ENCODE peak calls at places on chromosomes 16 and 17, in eight cellular contexts. W is left ventricle myocardium inferior; Q is naive thymus-derived CD8-positive, alpha-beta T cell; D is cardiac muscle cell; K is activated CD8-positive, alpha-beta T cell treated with anti-CD3 and anti-CD28 coated beads for 36 hours; V is NCI-H510A treated with DMSO at 0.1 percent for 48 hours; Z is neural crest cell; A is AG08395. F is an unnamed sample.

GRCh38 chr16:1913327-1914083 is 4.7 kb downstream of the HS3ST6 start:
- DNase-seq in W (no peak), Q (no peak), D (no peak), K (no peak), V (peak; percentile 52), Z (no peak), A (no peak), F (no peak)

GRCh38 chr16:74268372-74268782 is 28.2 kb upstream of the PSMD7 start:
- DNase-seq in W (no peak), Q (no peak), D (no peak), K (no peak), V (no peak), Z (no peak), A (no peak), F (no peak)

GRCh38 chr17:34624767-34625389 is 45.5 kb downstream of the TMEM132E start:
- DNase-seq in W (no peak), Q (no peak), D (peak; percentile 7), K (no peak), V (no peak), Z (peak; percentile 35), A (no peak), F (no peak)

GRCh38 chr17:37019117-37019744 is 70.5 kb downstream of the AATF start:
- DNase-seq in W (no peak), Q (no peak), D (no peak), K (no peak), V (no peak), Z (no peak), A (no peak), F (no peak)

GRCh38 chr17:38724337-38724988 is 5.7 kb upstream of the CISD3 start:
- DNase-seq in W (peak; percentile 72), Q (no peak), D (no peak), K (no peak), V (peak; percentile 78), Z (no peak), A (no peak), F (no peak)

GRCh38 chr16:51636913-51637743 is 486.1 kb upstream of the SALL1 start:
- DNase-seq in W (no peak), Q (no peak), D (peak; percentile 10), K (no peak), V (no peak), Z (no peak), A (peak; percentile 72), F (peak; percentile 76)

GRCh38 chr17:43020789-43021738 is 1.1 kb downstream of the VAT1 start:
- DNase-seq in W (peak; percentile 65), Q (peak; percentile 72), D (peak; percentile 71), K (peak; percentile 35), V (no peak), Z (no peak), A (peak; percentile 91), F (peak; percentile 95)

GRCh38 chr16:88662222-88662842 is 559 bp downstream of the MVD start:
- DNase-seq in W (no peak), Q (no peak), D (no peak), K (peak; percentile 42), V (no peak), Z (no peak), A (no peak), F (no peak)

GRCh38 chr17:7443499-7444485 is 1.1 kb upstream of the CHRNB1 start:
- DNase-seq in W (no peak), Q (no peak), D (peak; percentile 41), K (no peak), V (no peak), Z (no peak), A (no peak), F (no peak)

GRCh38 chr16:49061315-49061714 is 220.3 kb downstream of the CBLN1 start:
- DNase-seq in W (peak; percentile 49), Q (no peak), D (no peak), K (no peak), V (no peak), Z (no peak), A (no peak), F (no peak)

GRCh38 chr17:29568331-29569244 is at the start of gene TP53I13:
- DNase-seq in W (peak; percentile 93), Q (peak; percentile 93), D (peak; percentile 89), K (peak; percentile 92), V (peak; percentile 72), Z (peak; percentile 73), A (peak; percentile 78), F (peak; percentile 91)

GRCh38 chr16:57045694-57046381 is 46.5 kb upstream of the CPNE2 start:
- DNase-seq in W (peak; percentile 74), Q (peak; percentile 82), D (peak; percentile 75), K (peak; percentile 77), V (peak; percentile 12), Z (peak; percentile 65), A (peak; percentile 87), F (no peak)

GRCh38 chr16:85051067-85051709 is 23.6 kb downstream of the KIAA0513 start:
- DNase-seq in W (no peak), Q (no peak), D (no peak), K (no peak), V (no peak), Z (no peak), A (no peak), F (no peak)

GRCh38 chr17:56690441-56691291 is 97.2 kb downstream of the NOG start:
- DNase-seq in W (no peak), Q (no peak), D (no peak), K (no peak), V (no peak), Z (no peak), A (peak; percentile 65), F (peak; percentile 55)

GRCh38 chr17:64707077-64707591 is 45.0 kb upstream of the SMURF2 start:
- DNase-seq in W (peak; percentile 88), Q (no peak), D (peak; percentile 98), K (no peak), V (peak; percentile 27), Z (no peak), A (peak; percentile 98), F (peak; percentile 100)

GRCh38 chr17:2410951-2411350 is 10.1 kb upstream of the MNT start:
- DNase-seq in W (no peak), Q (no peak), D (no peak), K (no peak), V (no peak), Z (no peak), A (no peak), F (no peak)

GRCh38 chr16:49580751-49581303 is 207.2 kb downstream of the C16orf78 start:
- DNase-seq in W (no peak), Q (no peak), D (no peak), K (no peak), V (no peak), Z (no peak), A (no peak), F (no peak)

GRCh38 chr17:75689441-75689873 is 22.3 kb downstream of the SAP30BP start:
- DNase-seq in W (no peak), Q (peak; percentile 81), D (no peak), K (peak; percentile 80), V (peak; percentile 40), Z (no peak), A (no peak), F (no peak)

GRCh38 chr17:47687748-47688147 is 6.2 kb upstream of the TBKBP1 start:
- DNase-seq in W (no peak), Q (peak; percentile 41), D (no peak), K (no peak), V (no peak), Z (no peak), A (no peak), F (peak; percentile 35)

GRCh38 chr16:84881702-84882521 is 62.1 kb downstream of the CRISPLD2 start:
- DNase-seq in W (no peak), Q (no peak), D (peak; percentile 88), K (no peak), V (no peak), Z (no peak), A (peak; percentile 96), F (peak; percentile 70)

GRCh38 chr17:60699090-60699489 is 21.4 kb downstream of the BCAS3 start:
- DNase-seq in W (no peak), Q (no peak), D (no peak), K (no peak), V (no peak), Z (no peak), A (no peak), F (no peak)

GRCh38 chr17:2929881-2930533 is 133.4 kb downstream of the OR1D5 start:
- DNase-seq in W (peak; percentile 35), Q (no peak), D (peak; percentile 50), K (peak; percentile 49), V (peak; percentile 12), Z (peak; percentile 68), A (peak; percentile 56), F (peak; percentile 41)

GRCh38 chr16:7509919-7510705 is 177.5 kb downstream of the RBFOX1 start:
- DNase-seq in W (no peak), Q (no peak), D (no peak), K (no peak), V (no peak), Z (no peak), A (no peak), F (no peak)

GRCh38 chr17:66302761-66303626 is 581 bp downstream of the PRKCA start:
- DNase-seq in W (peak; percentile 47), Q (peak; percentile 77), D (peak; percentile 62), K (peak; percentile 62), V (peak; percentile 20), Z (peak; percentile 42), A (peak; percentile 33), F (peak; percentile 76)

GRCh38 chr17:82477934-82478333 is 19.4 kb downstream of the NARF start:
- DNase-seq in W (no peak), Q (no peak), D (no peak), K (no peak), V (no peak), Z (no peak), A (no peak), F (no peak)

GRCh38 chr16:68384293-68385255 is 63.7 kb downstream of the SMPD3 start:
- DNase-seq in W (no peak), Q (peak; percentile 50), D (no peak), K (no peak), V (peak; percentile 32), Z (no peak), A (no peak), F (no peak)

GRCh38 chr17:55549140-55549539 is 37.9 kb upstream of the SMIM36 start:
- DNase-seq in W (no peak), Q (no peak), D (peak; percentile 36), K (no peak), V (no peak), Z (no peak), A (no peak), F (no peak)

GRCh38 chr16:1150511-1150982 is 2.4 kb upstream of the CACNA1H start:
- DNase-seq in W (no peak), Q (no peak), D (no peak), K (peak; percentile 45), V (no peak), Z (no peak), A (peak; percentile 48), F (peak; percentile 44)

GRCh38 chr17:31433091-31433790 is 41.8 kb downstream of the RAB11FIP4 start:
- DNase-seq in W (no peak), Q (peak; percentile 76), D (no peak), K (peak; percentile 38), V (no peak), Z (no peak), A (no peak), F (no peak)

GRCh38 chr17:70610161-70610560 is 440.8 kb downstream of the KCNJ2 start:
- DNase-seq in W (no peak), Q (no peak), D (no peak), K (no peak), V (no peak), Z (no peak), A (no peak), F (no peak)

GRCh38 chr16:86559802-86560305 is 4.8 kb upstream of the MTHFSD start:
- DNase-seq in W (no peak), Q (no peak), D (no peak), K (no peak), V (no peak), Z (no peak), A (no peak), F (no peak)

GRCh38 chr17:57746221-57746620 is 1.1 kb upstream of the CCDC182 start:
- DNase-seq in W (no peak), Q (no peak), D (no peak), K (no peak), V (no peak), Z (no peak), A (no peak), F (no peak)

GRCh38 chr17:58666858-58667267 is 25.0 kb downstream of the TEX14 start:
- DNase-seq in W (peak; percentile 66), Q (no peak), D (peak; percentile 94), K (peak; percentile 59), V (peak; percentile 60), Z (no peak), A (no peak), F (peak; percentile 73)